ENCODE peak calls at places on chromosomes 16 and 17, in seven cellular contexts. H is esophagus muscularis mucosa, Z is prostate gland, O is stomach, W is endothelial cell of umbilical vein, V is suprapubic skin, R is spleen. C is an unnamed sample.

GRCh38 chr17:63344383-63344782 is 101.7 kb downstream of the CYB561 start:
- DNase-seq in H (no peak), Z (no peak), O (no peak), W (no peak), V (no peak), R (no peak), C (no peak)

GRCh38 chr17:1414001-1414574 is 14.1 kb upstream of the YWHAE start:
- DNase-seq in H (no peak), Z (no peak), O (no peak), W (no peak), V (no peak), R (peak; percentile 6), C (no peak)

GRCh38 chr17:37682007-37682406 is 38.8 kb upstream of the DDX52 start:
- DNase-seq in H (no peak), Z (no peak), O (no peak), W (no peak), V (no peak), R (no peak), C (no peak)

GRCh38 chr16:89823087-89823823 is 5.0 kb upstream of the SPIRE2 start:
- DNase-seq in H (no peak), Z (no peak), O (no peak), W (no peak), V (no peak), R (no peak), C (no peak)

GRCh38 chr16:2842340-2843000 is 12.4 kb downstream of the ZG16B start:
- DNase-seq in H (no peak), Z (no peak), O (peak; percentile 50), W (no peak), V (no peak), R (peak; percentile 89), C (peak; percentile 52)

GRCh38 chr16:16143038-16143763 is 80.1 kb downstream of the ABCC6 start:
- DNase-seq in H (no peak), Z (no peak), O (no peak), W (no peak), V (no peak), R (no peak), C (no peak)

GRCh38 chr16:67655363-67655762 is 4.7 kb downstream of the ACD start:
- DNase-seq in H (no peak), Z (no peak), O (no peak), W (no peak), V (no peak), R (no peak), C (no peak)

GRCh38 chr16:69839240-69839688 is 77.1 kb downstream of the WWP2 start:
- DNase-seq in H (no peak), Z (no peak), O (no peak), W (no peak), V (no peak), R (no peak), C (peak; percentile 57)

GRCh38 chr16:56311208-56312027 is 113.9 kb downstream of the AMFR start:
- DNase-seq in H (no peak), Z (no peak), O (no peak), W (no peak), V (no peak), R (peak; percentile 72), C (no peak)

GRCh38 chr16:2325791-2326190 is 14.7 kb downstream of the ABCA3 start:
- DNase-seq in H (no peak), Z (no peak), O (no peak), W (no peak), V (no peak), R (no peak), C (no peak)

GRCh38 chr16:58912571-58912970 is 178.5 kb upstream of the GOT2 start:
- DNase-seq in H (no peak), Z (no peak), O (no peak), W (no peak), V (no peak), R (no peak), C (no peak)

GRCh38 chr17:10118788-10119130 is 79.6 kb downstream of the GAS7 start:
- DNase-seq in H (no peak), Z (no peak), O (no peak), W (no peak), V (peak; percentile 46), R (no peak), C (no peak)

GRCh38 chr16:86812363-86812970 is 234.1 kb downstream of the FOXL1 start:
- DNase-seq in H (no peak), Z (no peak), O (no peak), W (no peak), V (no peak), R (no peak), C (no peak)

GRCh38 chr17:46960152-46960551 is 18.9 kb downstream of the RPRML start:
- DNase-seq in H (no peak), Z (no peak), O (no peak), W (no peak), V (no peak), R (no peak), C (no peak)

GRCh38 chr17:14308636-14308964 is 7.7 kb downstream of the HS3ST3B1 start:
- DNase-seq in H (no peak), Z (no peak), O (no peak), W (no peak), V (no peak), R (no peak), C (no peak)

GRCh38 chr16:67241008-67241900 is 6.0 kb downstream of the FHOD1 start:
- DNase-seq in H (no peak), Z (peak; percentile 73), O (peak; percentile 91), W (peak; percentile 36), V (no peak), R (peak; percentile 83), C (peak; percentile 77)

GRCh38 chr17:35079547-35079946 is 16.0 kb upstream of the RFFL start:
- DNase-seq in H (no peak), Z (no peak), O (no peak), W (no peak), V (no peak), R (no peak), C (no peak)

GRCh38 chr17:60647705-60648104 is 29.9 kb upstream of the BCAS3 start:
- DNase-seq in H (no peak), Z (no peak), O (no peak), W (no peak), V (no peak), R (no peak), C (no peak)

GRCh38 chr16:90057738-90058173 is 19.4 kb downstream of the PRDM7 start:
- DNase-seq in H (no peak), Z (no peak), O (no peak), W (no peak), V (no peak), R (no peak), C (no peak)

GRCh38 chr17:3026856-3027751 is 36.3 kb downstream of the OR1D5 start:
- DNase-seq in H (no peak), Z (no peak), O (no peak), W (no peak), V (peak; percentile 52), R (peak; percentile 59), C (no peak)

GRCh38 chr17:496761-497586 is 144.4 kb upstream of the RPH3AL start:
- DNase-seq in H (no peak), Z (no peak), O (no peak), W (no peak), V (no peak), R (peak; percentile 61), C (no peak)

GRCh38 chr16:66844342-66845079 is at the start of gene CA7:
- DNase-seq in H (no peak), Z (no peak), O (no peak), W (no peak), V (no peak), R (no peak), C (no peak)

GRCh38 chr16:27671410-27671809 is 121.5 kb downstream of the KATNIP start:
- DNase-seq in H (no peak), Z (no peak), O (no peak), W (no peak), V (no peak), R (no peak), C (no peak)

GRCh38 chr17:79991924-79992656 is 43.6 kb downstream of the TBC1D16 start:
- DNase-seq in H (no peak), Z (peak; percentile 82), O (peak; percentile 50), W (no peak), V (no peak), R (no peak), C (peak; percentile 43)

GRCh38 chr16:10876305-10876704 is 697 bp upstream of the CIITA start:
- DNase-seq in H (no peak), Z (no peak), O (no peak), W (no peak), V (no peak), R (no peak), C (no peak)
- TF ChIP-seq POLR2A in H (no peak), Z (no peak), O (no peak), W (no peak), V (no peak), R (no peak), C (no peak)

GRCh38 chr17:78146881-78147280 is 696 bp downstream of the C17orf99 start:
- DNase-seq in H (no peak), Z (no peak), O (no peak), W (no peak), V (no peak), R (no peak), C (peak; percentile 7)

GRCh38 chr17:78148286-78149016 is 2.3 kb downstream of the C17orf99 start:
- DNase-seq in H (no peak), Z (no peak), O (no peak), W (no peak), V (no peak), R (no peak), C (peak; percentile 10)

GRCh38 chr17:78146471-78146869 is 285 bp downstream of the C17orf99 start:
- DNase-seq in H (no peak), Z (no peak), O (no peak), W (no peak), V (no peak), R (no peak), C (peak; percentile 12)

GRCh38 chr17:78144736-78145641 is 1.2 kb upstream of the C17orf99 start:
- DNase-seq in H (no peak), Z (no peak), O (peak; percentile 93), W (no peak), V (peak; percentile 67), R (peak; percentile 79), C (peak; percentile 54)

GRCh38 chr17:78147315-78147998 is 1.3 kb downstream of the C17orf99 start:
- DNase-seq in H (no peak), Z (no peak), O (peak; percentile 86), W (no peak), V (no peak), R (peak; percentile 86), C (peak; percentile 65)
- TF ChIP-seq POLR2AphosphoS5 in H (no peak), Z (no peak), O (no peak), W (no peak), V (no peak), R (peak; percentile 62), C (no peak)

DNA sequence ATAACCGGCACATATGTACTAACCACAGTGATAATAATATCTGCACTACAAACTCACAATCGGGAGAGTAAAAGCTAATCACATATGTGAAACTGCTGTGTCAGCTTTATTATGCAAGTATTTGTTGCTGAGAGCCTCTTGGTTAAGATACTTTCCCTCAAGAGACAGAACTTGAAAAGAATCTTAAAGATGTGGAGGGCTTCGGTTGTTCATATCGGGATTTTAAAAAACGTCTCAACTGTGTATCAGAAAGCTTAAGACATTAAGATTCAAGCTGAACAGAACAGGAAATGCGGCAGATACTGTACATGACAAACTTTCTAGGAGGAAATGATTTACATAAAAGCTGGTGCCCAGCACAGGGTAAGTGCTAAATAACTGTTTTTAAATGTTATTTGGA is 27.5 kb upstream of the HLF start:
- DNase-seq in H (no peak), Z (no peak), O (no peak), W (no peak), V (no peak), R (no peak), C (no peak)
- H3K4me3 ChIP-seq in H (no peak overlapping the region), Z (no peak overlapping the region), O (no peak overlapping the region), W (no peak overlapping the region), V (no peak overlapping the region), R (no peak overlapping the region), C (no peak overlapping the region)

GRCh38 chr17:69943058-69943457 is 132.0 kb upstream of the KCNJ16 start:
- DNase-seq in H (no peak), Z (no peak), O (no peak), W (no peak), V (no peak), R (no peak), C (no peak)
- TF ChIP-seq POLR2A in H (no peak), Z (no peak), O (no peak), W (no peak), V (no peak), R (no peak), C (no peak)